ENCODE peak calls at places on chromosomes 7 and 10, in ten cellular contexts. Z is ovary; Q is naive thymus-derived CD4-positive, alpha-beta T cell; R is aorta; N is mesenchymal stem cell; F is adrenal gland; D is psoas muscle; M is left ventricle myocardium inferior; H is right cardiac atrium; E is HCT116. A is an unnamed sample. For H3K4me1, the result is how much of the 10 kb centered on the place peaks cover.

GRCh38 chr10:69359089-69360025 is 57.4 kb downstream of the TACR2 start:
- DNase-seq in Z (no peak), Q (peak), R (no peak), N (peak), F (no peak), D (no peak), M (no peak), H (no peak), E (no peak), A (no peak)

GRCh38 chr10:75238182-75239180 is 2.7 kb upstream of the COMTD1 start:
- DNase-seq in Z (no peak), Q (no peak), R (no peak), N (no peak), F (no peak), D (no peak), M (peak), H (no peak), E (no peak), A (peak)

GRCh38 chr7:9785211-9785610 is 1188.5 kb upstream of the PHF14 start:
- DNase-seq in Z (no peak), Q (no peak), R (no peak), N (no peak), F (no peak), D (no peak), M (no peak), H (no peak), E (no peak), A (no peak)

GRCh38 chr10:112811741-112812551 is 138.1 kb upstream of the TCF7L2 start:
- DNase-seq in Z (no peak), Q (no peak), R (peak), N (peak), F (peak), D (no peak), M (no peak), H (peak), E (peak), A (peak)

GRCh38 chr7:27167170-27167505 is 1.8 kb upstream of the HOXA9 start:
- DNase-seq in Z (no peak), Q (no peak), R (peak), N (peak), F (no peak), D (no peak), M (peak), H (no peak), E (no peak), A (peak)

GRCh38 chr7:75889826-75890225 is 11.0 kb downstream of the RHBDD2 start:
- DNase-seq in Z (no peak), Q (no peak), R (no peak), N (no peak), F (no peak), D (no peak), M (no peak), H (no peak), E (no peak), A (no peak)

GRCh38 chr10:93481931-93482834 is at the start of gene MYOF:
- DNase-seq in Z (peak), Q (peak), R (no peak), N (peak), F (peak), D (peak), M (peak), H (peak), E (peak), A (peak)

GRCh38 chr10:6580279-6581029 is 378 bp upstream of the PRKCQ start:
- DNase-seq in Z (peak), Q (peak), R (peak), N (peak), F (peak), D (peak), M (peak), H (peak), E (peak), A (peak)

GRCh38 chr7:151245360-151246160 is 2.9 kb downstream of the SMARCD3 start:
- DNase-seq in Z (peak), Q (peak), R (peak), N (peak), F (peak), D (peak), M (no peak), H (no peak), E (no peak), A (peak)

GRCh38 chr7:11650030-11650429 is 182.0 kb downstream of the THSD7A start:
- DNase-seq in Z (no peak), Q (no peak), R (no peak), N (peak), F (no peak), D (no peak), M (no peak), H (no peak), E (no peak), A (no peak)

GRCh38 chr10:131814567-131815290 is 86.1 kb upstream of the PPP2R2D start:
- DNase-seq in Z (no peak), Q (no peak), R (peak), N (no peak), F (no peak), D (no peak), M (no peak), H (no peak), E (no peak), A (no peak)

GRCh38 chr10:79159785-79160184 is 91.0 kb downstream of the ZMIZ1 start:
- DNase-seq in Z (peak), Q (no peak), R (peak), N (peak), F (no peak), D (peak), M (peak), H (peak), E (no peak), A (peak)

GRCh38 chr10:69391158-69391557 is 25.6 kb downstream of the TACR2 start:
- DNase-seq in Z (no peak), Q (no peak), R (no peak), N (no peak), F (no peak), D (no peak), M (no peak), H (no peak), E (no peak), A (no peak)

GRCh38 chr7:84181628-84182027 is 13.0 kb downstream of the SEMA3A start:
- DNase-seq in Z (no peak), Q (no peak), R (no peak), N (no peak), F (no peak), D (no peak), M (no peak), H (no peak), E (no peak), A (no peak)

GRCh38 chr7:41972270-41972669 is 264.7 kb downstream of the GLI3 start:
- DNase-seq in Z (no peak), Q (no peak), R (no peak), N (no peak), F (no peak), D (no peak), M (no peak), H (no peak), E (no peak), A (no peak)

GRCh38 chr7:91945476-91945875 is 4.8 kb downstream of the AKAP9 start:
- DNase-seq in Z (no peak), Q (no peak), R (no peak), N (peak), F (no peak), D (no peak), M (no peak), H (no peak), E (no peak), A (no peak)

GRCh38 chr7:149569726-149570422 is 72.3 kb upstream of the ZNF746 start:
- DNase-seq in Z (no peak), Q (no peak), R (no peak), N (no peak), F (no peak), D (no peak), M (no peak), H (no peak), E (no peak), A (no peak)

GRCh38 chr10:14858338-14858925 is 20.2 kb upstream of the SUV39H2 start:
- DNase-seq in Z (no peak), Q (no peak), R (no peak), N (no peak), F (no peak), D (no peak), M (no peak), H (no peak), E (no peak), A (no peak)

GRCh38 chr7:132930881-132931280 is 151.0 kb downstream of the CHCHD3 start:
- DNase-seq in Z (no peak), Q (no peak), R (no peak), N (peak), F (no peak), D (no peak), M (no peak), H (no peak), E (no peak), A (no peak)

GRCh38 chr10:13839430-13839986 is 252.7 kb downstream of the PRPF18 start:
- DNase-seq in Z (no peak), Q (no peak), R (peak), N (peak), F (no peak), D (peak), M (peak), H (peak), E (no peak), A (no peak)

GRCh38 chr10:7258948-7259523 is 151.8 kb downstream of the SFMBT2 start:
- DNase-seq in Z (no peak), Q (peak), R (no peak), N (peak), F (no peak), D (no peak), M (no peak), H (no peak), E (no peak), A (no peak)

GRCh38 chr7:56174346-56175085 is 58.3 kb upstream of the NUPR2 start:
- DNase-seq in Z (peak), Q (no peak), R (no peak), N (no peak), F (peak), D (no peak), M (no peak), H (no peak), E (no peak), A (no peak)

GRCh38 chr10:83012866-83013265 is 1126.4 kb upstream of the GHITM start:
- DNase-seq in Z (no peak), Q (no peak), R (no peak), N (peak), F (no peak), D (no peak), M (no peak), H (no peak), E (no peak), A (no peak)

GRCh38 chr7:98276241-98276761 is 5.2 kb upstream of the BRI3 start:
- DNase-seq in Z (no peak), Q (no peak), R (no peak), N (peak), F (no peak), D (no peak), M (no peak), H (no peak), E (no peak), A (no peak)

GRCh38 chr10:86291616-86292340 is 74.8 kb downstream of the GRID1 start:
- DNase-seq in Z (no peak), Q (no peak), R (no peak), N (no peak), F (no peak), D (no peak), M (no peak), H (no peak), E (no peak), A (no peak)

GRCh38 chr7:152683297-152683696 is 7.4 kb upstream of the XRCC2 start:
- DNase-seq in Z (no peak), Q (no peak), R (peak), N (no peak), F (no peak), D (no peak), M (no peak), H (no peak), E (no peak), A (no peak)

GRCh38 chr10:35447693-35448407 is 111.5 kb downstream of the CCNY start:
- DNase-seq in Z (no peak), Q (peak), R (no peak), N (peak), F (no peak), D (no peak), M (no peak), H (no peak), E (peak), A (no peak)

GRCh38 chr10:121514141-121514865 is 83.9 kb downstream of the FGFR2 start:
- DNase-seq in Z (no peak), Q (no peak), R (no peak), N (no peak), F (no peak), D (no peak), M (no peak), H (no peak), E (no peak), A (no peak)

GRCh38 chr10:124680675-124681074 is 63.5 kb downstream of the FAM53B start:
- DNase-seq in Z (no peak), Q (no peak), R (no peak), N (peak), F (no peak), D (peak), M (peak), H (peak), E (no peak), A (no peak)

GRCh38 chr7:120320218-120320961 is 47.4 kb downstream of the KCND2 start:
- DNase-seq in Z (no peak), Q (no peak), R (no peak), N (no peak), F (no peak), D (no peak), M (no peak), H (no peak), E (no peak), A (no peak)

GRCh38 chr10:130570119-130570518 is 433.9 kb downstream of the GLRX3 start:
- DNase-seq in Z (no peak), Q (no peak), R (no peak), N (no peak), F (no peak), D (no peak), M (no peak), H (no peak), E (no peak), A (no peak)
- H3K4me1 ChIP-seq in Z (under half), Q (under half), R (under half), N (under half), F (under half), D (under half), M (under half), H (under half), E (under half), A (under half)

DNA sequence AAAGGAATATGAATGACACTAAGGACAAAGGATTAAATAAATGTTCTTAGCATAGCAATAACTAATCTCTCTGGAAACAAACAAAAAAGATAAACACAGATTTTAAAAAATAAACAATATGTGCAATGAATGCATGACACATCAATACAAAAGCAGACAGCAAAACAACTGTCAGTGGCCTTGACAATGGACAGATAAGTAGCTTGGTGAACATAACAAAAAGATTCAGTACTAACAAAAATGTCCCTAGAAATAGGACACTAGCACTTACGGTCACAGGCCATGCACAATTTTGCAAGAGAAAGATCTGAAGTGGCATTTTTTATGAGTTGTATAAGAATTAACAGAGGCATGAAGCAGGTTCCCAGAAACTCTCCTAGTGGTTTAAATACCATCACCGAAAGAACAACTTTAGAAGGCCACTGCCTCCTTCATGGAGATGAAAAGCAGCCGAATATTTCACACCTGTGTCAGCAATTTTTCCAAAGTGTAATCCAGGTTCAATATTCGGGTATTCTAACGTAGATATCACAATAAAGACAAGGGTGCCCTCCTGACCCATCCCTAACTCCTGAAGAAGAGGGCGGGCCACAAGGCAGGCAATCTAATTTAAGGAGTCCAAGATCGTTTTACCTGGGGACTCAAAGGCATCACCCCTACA is 231.3 kb upstream of the MKLN1 start:
- DNase-seq in Z (no peak), Q (no peak), R (no peak), N (peak), F (no peak), D (no peak), M (no peak), H (no peak), E (no peak), A (no peak)
- H3K4me1 ChIP-seq in Z (under half), Q (half or more), R (under half), N (under half), F (under half), D (half or more), M (half or more), H (under half), E (under half), A (under half)

GRCh38 chr7:100152404-100152803 is 3.7 kb downstream of the LAMTOR4 start:
- DNase-seq in Z (no peak), Q (no peak), R (no peak), N (no peak), F (no peak), D (no peak), M (no peak), H (no peak), E (no peak), A (no peak)
- H3K4me1 ChIP-seq in Z (under half), Q (under half), R (under half), N (under half), F (under half), D (under half), M (under half), H (under half), E (under half), A (under half)

DNA sequence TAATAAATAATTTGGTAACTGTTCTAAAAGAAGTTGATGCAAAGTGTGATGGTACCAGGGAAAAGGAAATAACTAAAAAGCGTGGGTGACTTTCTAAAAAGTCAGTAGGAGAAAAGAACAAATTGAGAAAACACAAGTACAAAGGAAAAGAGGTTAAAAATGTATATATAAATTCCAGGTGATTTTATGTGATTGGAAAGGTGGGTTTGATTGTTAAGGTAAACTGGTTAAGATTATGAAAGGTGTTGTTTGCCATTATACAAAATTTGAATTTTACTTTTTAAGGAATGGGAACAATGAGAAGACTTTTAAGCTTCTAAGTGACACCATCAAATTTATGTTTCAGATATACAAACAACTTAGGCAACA is 872 bp upstream of the NDUFA5 start:
- DNase-seq in Z (no peak), Q (no peak), R (no peak), N (no peak), F (no peak), D (no peak), M (no peak), H (no peak), E (no peak), A (no peak)
- H3K4me1 ChIP-seq in Z (under half), Q (under half), R (under half), N (under half), F (under half), D (under half), M (under half), H (under half), E (under half), A (under half)

GRCh38 chr10:50557130-50557682 is 66.5 kb downstream of the SGMS1 start:
- DNase-seq in Z (no peak), Q (no peak), R (no peak), N (no peak), F (no peak), D (no peak), M (no peak), H (no peak), E (no peak), A (no peak)
- H3K4me1 ChIP-seq in Z (under half), Q (under half), R (under half), N (under half), F (under half), D (half or more), M (half or more), H (under half), E (under half), A (under half)

DNA sequence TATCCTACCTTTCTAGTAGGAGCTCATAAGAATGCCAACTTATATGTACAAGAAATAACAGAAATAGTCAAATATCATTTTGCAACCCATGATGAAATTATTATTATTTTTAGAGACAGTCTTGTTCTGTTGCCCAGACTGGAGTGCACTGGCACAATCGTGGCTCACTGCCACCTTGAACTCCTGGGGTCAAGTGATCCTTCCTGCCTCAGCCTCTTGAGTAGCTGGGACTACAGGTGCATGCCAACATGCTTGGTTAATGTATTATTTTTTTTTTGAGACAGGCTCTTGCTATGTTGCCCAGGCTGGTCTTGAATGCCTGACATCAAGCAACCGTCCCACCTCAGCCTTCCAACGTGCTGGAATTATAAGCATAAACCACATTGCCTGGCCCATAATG is 44.8 kb downstream of the TNPO3 start:
- DNase-seq in Z (no peak), Q (no peak), R (no peak), N (no peak), F (no peak), D (no peak), M (no peak), H (no peak), E (no peak), A (no peak)
- H3K4me1 ChIP-seq in Z (under half), Q (under half), R (under half), N (under half), F (under half), D (under half), M (under half), H (under half), E (under half), A (under half)

GRCh38 chr10:3778708-3779108 is 6.3 kb downstream of the KLF6 start:
- DNase-seq in Z (no peak), Q (no peak), R (no peak), N (no peak), F (no peak), D (no peak), M (no peak), H (no peak), E (no peak), A (no peak)
- H3K4me1 ChIP-seq in Z (under half), Q (half or more), R (under half), N (under half), F (under half), D (half or more), M (half or more), H (under half), E (half or more), A (under half)

GRCh38 chr10:42876945-42877344 is 94.3 kb downstream of the BMS1 start:
- DNase-seq in Z (no peak), Q (no peak), R (no peak), N (no peak), F (no peak), D (no peak), M (no peak), H (no peak), E (no peak), A (no peak)
- H3K4me1 ChIP-seq in Z (under half), Q (under half), R (under half), N (under half), F (under half), D (under half), M (under half), H (under half), E (under half), A (under half)

GRCh38 chr10:32349199-32349585 is 2.2 kb upstream of the EPC1 start:
- DNase-seq in Z (no peak), Q (no peak), R (no peak), N (no peak), F (no peak), D (no peak), M (no peak), H (no peak), E (no peak), A (no peak)
- H3K4me1 ChIP-seq in Z (under half), Q (under half), R (under half), N (under half), F (under half), D (under half), M (half or more), H (under half), E (under half), A (under half)

DNA sequence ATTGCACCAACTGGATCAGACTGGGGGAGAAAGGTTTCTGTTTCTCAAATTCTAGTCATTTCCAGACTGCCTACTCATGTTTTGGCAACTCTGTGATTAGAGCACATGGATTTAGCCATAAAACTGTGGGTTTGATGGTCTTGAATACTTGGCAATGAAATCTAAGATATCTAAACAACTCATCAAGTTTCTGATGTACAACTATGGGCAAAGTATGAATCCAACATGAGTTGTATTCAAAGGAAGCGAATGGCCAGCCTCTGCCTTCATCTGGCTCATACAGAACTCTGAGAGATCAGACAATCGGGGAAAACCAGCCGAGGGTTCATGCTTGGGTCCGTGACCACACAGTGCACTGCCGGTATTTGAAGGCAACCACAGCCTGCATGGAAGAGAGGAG is 144.3 kb downstream of the ADAM12 start:
- DNase-seq in Z (no peak), Q (no peak), R (no peak), N (no peak), F (no peak), D (no peak), M (no peak), H (no peak), E (no peak), A (no peak)
- H3K4me1 ChIP-seq in Z (under half), Q (under half), R (under half), N (under half), F (under half), D (under half), M (under half), H (under half), E (under half), A (under half)